ENCODE peak calls at places on chromosomes 13 and 19, in nine cellular contexts. One of them, this sample, is unnamed.
A peak's percentile ranks its signal among the peaks of the same experiment; 100 is the strongest.

GRCh38 chr13:111006508-111007031 is 91.7 kb upstream of the ANKRD10 start:
- DNase-seq in colonic mucosa: peak; percentile 51
- DNase-seq in cardiac muscle cell: no peak
- DNase-seq in adrenal gland: no peak
- DNase-seq in CD4-positive, alpha-beta T cell: no peak
- DNase-seq in AG09319: peak; percentile 44
- DNase-seq in hepatocyte: peak; percentile 65
- DNase-seq in osteocyte: no peak
- DNase-seq in kidney: peak; percentile 93
- DNase-seq in this sample: no peak

GRCh38 chr19:38044267-38045111 is 137.5 kb downstream of the SIPA1L3 start:
- DNase-seq in colonic mucosa: no peak
- DNase-seq in cardiac muscle cell: no peak
- DNase-seq in adrenal gland: no peak
- DNase-seq in CD4-positive, alpha-beta T cell: no peak
- DNase-seq in AG09319: no peak
- DNase-seq in hepatocyte: no peak
- DNase-seq in osteocyte: no peak
- DNase-seq in kidney: no peak
- DNase-seq in this sample: no peak

GRCh38 chr19:55700813-55701212 is 25.8 kb downstream of the EPN1 start:
- DNase-seq in colonic mucosa: no peak
- DNase-seq in cardiac muscle cell: no peak
- DNase-seq in adrenal gland: no peak
- DNase-seq in CD4-positive, alpha-beta T cell: no peak
- DNase-seq in AG09319: no peak
- DNase-seq in hepatocyte: no peak
- DNase-seq in osteocyte: no peak
- DNase-seq in kidney: no peak
- DNase-seq in this sample: no peak

GRCh38 chr13:25732146-25732865 is 319.5 kb downstream of the SHISA2 start:
- DNase-seq in colonic mucosa: no peak
- DNase-seq in cardiac muscle cell: no peak
- DNase-seq in adrenal gland: no peak
- DNase-seq in CD4-positive, alpha-beta T cell: no peak
- DNase-seq in AG09319: no peak
- DNase-seq in hepatocyte: no peak
- DNase-seq in osteocyte: no peak
- DNase-seq in kidney: no peak
- DNase-seq in this sample: no peak

GRCh38 chr19:13583114-13583513 is 76.8 kb upstream of the CACNA1A start:
- DNase-seq in colonic mucosa: no peak
- DNase-seq in cardiac muscle cell: no peak
- DNase-seq in adrenal gland: no peak
- DNase-seq in CD4-positive, alpha-beta T cell: no peak
- DNase-seq in AG09319: no peak
- DNase-seq in hepatocyte: no peak
- DNase-seq in osteocyte: no peak
- DNase-seq in kidney: no peak
- DNase-seq in this sample: no peak

GRCh38 chr13:75802161-75802560 is 166.0 kb downstream of the LMO7 start:
- DNase-seq in colonic mucosa: no peak
- DNase-seq in cardiac muscle cell: no peak
- DNase-seq in adrenal gland: no peak
- DNase-seq in CD4-positive, alpha-beta T cell: no peak
- DNase-seq in AG09319: no peak
- DNase-seq in hepatocyte: no peak
- DNase-seq in osteocyte: no peak
- DNase-seq in kidney: no peak
- DNase-seq in this sample: no peak

GRCh38 chr13:99289674-99290337 is 17.4 kb downstream of the GPR183 start:
- DNase-seq in colonic mucosa: no peak
- DNase-seq in cardiac muscle cell: no peak
- DNase-seq in adrenal gland: no peak
- DNase-seq in CD4-positive, alpha-beta T cell: no peak
- DNase-seq in AG09319: no peak
- DNase-seq in hepatocyte: no peak
- DNase-seq in osteocyte: no peak
- DNase-seq in kidney: no peak
- DNase-seq in this sample: no peak

GRCh38 chr19:4866595-4867424 is 657 bp downstream of the PLIN3 start:
- DNase-seq in colonic mucosa: peak; percentile 69
- DNase-seq in cardiac muscle cell: peak; percentile 57
- DNase-seq in adrenal gland: peak; percentile 60
- DNase-seq in CD4-positive, alpha-beta T cell: peak; percentile 17
- DNase-seq in AG09319: no peak
- DNase-seq in hepatocyte: peak; percentile 76
- DNase-seq in osteocyte: peak; percentile 86
- DNase-seq in kidney: peak; percentile 89
- DNase-seq in this sample: peak; percentile 34

GRCh38 chr13:78660130-78660857 is 1.3 kb upstream of the OBI1 start:
- DNase-seq in colonic mucosa: no peak
- DNase-seq in cardiac muscle cell: no peak
- DNase-seq in adrenal gland: peak; percentile 20
- DNase-seq in CD4-positive, alpha-beta T cell: no peak
- DNase-seq in AG09319: no peak
- DNase-seq in hepatocyte: no peak
- DNase-seq in osteocyte: no peak
- DNase-seq in kidney: peak; percentile 53
- DNase-seq in this sample: no peak

GRCh38 chr13:67914535-67914934 is 684.4 kb upstream of the PCDH9 start:
- DNase-seq in colonic mucosa: no peak
- DNase-seq in cardiac muscle cell: no peak
- DNase-seq in adrenal gland: no peak
- DNase-seq in CD4-positive, alpha-beta T cell: no peak
- DNase-seq in AG09319: no peak
- DNase-seq in hepatocyte: no peak
- DNase-seq in osteocyte: no peak
- DNase-seq in kidney: peak; percentile 60
- DNase-seq in this sample: no peak

GRCh38 chr19:39384839-39385568 is 5.9 kb downstream of the PAF1 start:
- DNase-seq in colonic mucosa: no peak
- DNase-seq in cardiac muscle cell: no peak
- DNase-seq in adrenal gland: no peak
- DNase-seq in CD4-positive, alpha-beta T cell: no peak
- DNase-seq in AG09319: no peak
- DNase-seq in hepatocyte: no peak
- DNase-seq in osteocyte: no peak
- DNase-seq in kidney: no peak
- DNase-seq in this sample: no peak

GRCh38 chr19:2048959-2049740 is 1.9 kb downstream of the MKNK2 start:
- DNase-seq in colonic mucosa: no peak
- DNase-seq in cardiac muscle cell: no peak
- DNase-seq in adrenal gland: no peak
- DNase-seq in CD4-positive, alpha-beta T cell: no peak
- DNase-seq in AG09319: no peak
- DNase-seq in hepatocyte: peak; percentile 31
- DNase-seq in osteocyte: no peak
- DNase-seq in kidney: peak; percentile 80
- DNase-seq in this sample: no peak

GRCh38 chr13:71285700-71286099 is 581.3 kb downstream of the DACH1 start:
- DNase-seq in colonic mucosa: no peak
- DNase-seq in cardiac muscle cell: no peak
- DNase-seq in adrenal gland: no peak
- DNase-seq in CD4-positive, alpha-beta T cell: no peak
- DNase-seq in AG09319: no peak
- DNase-seq in hepatocyte: no peak
- DNase-seq in osteocyte: no peak
- DNase-seq in kidney: no peak
- DNase-seq in this sample: no peak

GRCh38 chr13:113815151-113816058 is 48.5 kb downstream of the GAS6 start:
- DNase-seq in colonic mucosa: no peak
- DNase-seq in cardiac muscle cell: no peak
- DNase-seq in adrenal gland: no peak
- DNase-seq in CD4-positive, alpha-beta T cell: no peak
- DNase-seq in AG09319: no peak
- DNase-seq in hepatocyte: no peak
- DNase-seq in osteocyte: no peak
- DNase-seq in kidney: no peak
- DNase-seq in this sample: no peak

GRCh38 chr13:75870397-75870801 is 234.3 kb downstream of the LMO7 start:
- DNase-seq in colonic mucosa: no peak
- DNase-seq in cardiac muscle cell: peak; percentile 33
- DNase-seq in adrenal gland: no peak
- DNase-seq in CD4-positive, alpha-beta T cell: no peak
- DNase-seq in AG09319: no peak
- DNase-seq in hepatocyte: peak; percentile 45
- DNase-seq in osteocyte: no peak
- DNase-seq in kidney: no peak
- DNase-seq in this sample: peak; percentile 20

GRCh38 chr19:29478578-29479565 is 46.9 kb upstream of the VSTM2B start:
- DNase-seq in colonic mucosa: no peak
- DNase-seq in cardiac muscle cell: peak; percentile 65
- DNase-seq in adrenal gland: no peak
- DNase-seq in CD4-positive, alpha-beta T cell: no peak
- DNase-seq in AG09319: no peak
- DNase-seq in hepatocyte: peak; percentile 58
- DNase-seq in osteocyte: peak; percentile 75
- DNase-seq in kidney: no peak
- DNase-seq in this sample: peak; percentile 52
- TF ChIP-seq CTCF in colonic mucosa: no peak
- TF ChIP-seq CTCF in cardiac muscle cell: peak; percentile 15
- TF ChIP-seq CTCF in adrenal gland: no peak
- TF ChIP-seq CTCF in CD4-positive, alpha-beta T cell: no peak
- TF ChIP-seq CTCF in AG09319: peak; percentile 29
- TF ChIP-seq CTCF in hepatocyte: peak; percentile 56
- TF ChIP-seq CTCF in osteocyte: peak; percentile 11
- TF ChIP-seq CTCF in kidney: no peak
- TF ChIP-seq CTCF in this sample: peak; percentile 69

DNA sequence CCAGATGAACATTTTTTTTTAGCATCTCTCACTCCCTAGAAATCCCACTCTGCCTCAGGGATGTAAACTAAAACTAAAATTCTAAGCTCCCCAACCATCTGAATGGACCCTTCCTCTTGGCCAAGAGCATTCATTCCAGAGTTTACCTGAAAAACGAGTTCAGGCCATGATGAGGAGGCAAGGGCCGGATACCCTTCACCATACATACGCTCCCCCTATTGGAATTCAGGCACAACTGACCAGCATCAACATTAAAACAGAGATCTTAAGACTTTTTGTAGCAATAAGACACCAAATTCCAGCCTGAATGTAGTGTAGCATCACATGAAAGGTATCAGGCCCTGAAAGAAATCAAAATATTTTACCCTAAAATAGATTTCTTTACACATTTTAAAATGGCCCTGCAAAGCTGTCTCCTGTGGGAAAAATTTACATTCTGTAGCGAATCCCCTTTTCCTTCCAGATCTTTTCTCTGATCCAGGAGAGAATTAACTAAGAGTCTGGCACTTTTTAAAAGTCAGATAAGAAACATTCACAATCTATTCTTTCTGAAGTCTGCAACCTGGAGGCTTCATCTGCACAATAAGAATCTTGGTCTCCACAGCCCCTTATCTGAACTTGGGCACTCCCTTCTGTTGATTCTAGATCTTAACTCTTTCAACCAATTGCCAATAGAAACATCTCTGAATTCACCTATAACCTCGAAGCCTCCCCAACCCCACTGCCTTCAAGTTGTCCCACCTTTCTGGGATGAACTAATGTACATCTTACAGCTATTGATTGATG is 888.5 kb downstream of the UQCRFS1 start:
- DNase-seq in colonic mucosa: no peak
- DNase-seq in cardiac muscle cell: peak; percentile 22
- DNase-seq in adrenal gland: no peak
- DNase-seq in CD4-positive, alpha-beta T cell: no peak
- DNase-seq in AG09319: no peak
- DNase-seq in hepatocyte: no peak
- DNase-seq in osteocyte: no peak
- DNase-seq in kidney: no peak
- DNase-seq in this sample: no peak
- TF ChIP-seq CTCF in colonic mucosa: no peak
- TF ChIP-seq CTCF in cardiac muscle cell: peak; percentile 17
- TF ChIP-seq CTCF in adrenal gland: no peak
- TF ChIP-seq CTCF in CD4-positive, alpha-beta T cell: no peak
- TF ChIP-seq CTCF in AG09319: no peak
- TF ChIP-seq CTCF in hepatocyte: peak; percentile 18
- TF ChIP-seq CTCF in osteocyte: no peak
- TF ChIP-seq CTCF in kidney: no peak
- TF ChIP-seq CTCF in this sample: peak; percentile 38

GRCh38 chr19:44696939-44697669 is 1.8 kb upstream of the CEACAM16 start:
- DNase-seq in colonic mucosa: no peak
- DNase-seq in cardiac muscle cell: no peak
- DNase-seq in adrenal gland: no peak
- DNase-seq in CD4-positive, alpha-beta T cell: no peak
- DNase-seq in AG09319: no peak
- DNase-seq in hepatocyte: no peak
- DNase-seq in osteocyte: no peak
- DNase-seq in kidney: no peak
- DNase-seq in this sample: no peak

GRCh38 chr19:44692379-44692721 is 6.6 kb upstream of the CEACAM16 start:
- DNase-seq in colonic mucosa: no peak
- DNase-seq in cardiac muscle cell: no peak
- DNase-seq in adrenal gland: no peak
- DNase-seq in CD4-positive, alpha-beta T cell: no peak
- DNase-seq in AG09319: no peak
- DNase-seq in hepatocyte: no peak
- DNase-seq in osteocyte: no peak
- DNase-seq in kidney: no peak
- DNase-seq in this sample: no peak

GRCh38 chr19:44697670-44698034 is 1.3 kb upstream of the CEACAM16 start:
- DNase-seq in colonic mucosa: no peak
- DNase-seq in cardiac muscle cell: no peak
- DNase-seq in adrenal gland: no peak
- DNase-seq in CD4-positive, alpha-beta T cell: no peak
- DNase-seq in AG09319: no peak
- DNase-seq in hepatocyte: no peak
- DNase-seq in osteocyte: no peak
- DNase-seq in kidney: no peak
- DNase-seq in this sample: no peak

GRCh38 chr19:44690131-44690440 is 8.9 kb upstream of the CEACAM16 start:
- DNase-seq in colonic mucosa: no peak
- DNase-seq in cardiac muscle cell: no peak
- DNase-seq in adrenal gland: no peak
- DNase-seq in CD4-positive, alpha-beta T cell: no peak
- DNase-seq in AG09319: no peak
- DNase-seq in hepatocyte: no peak
- DNase-seq in osteocyte: no peak
- DNase-seq in kidney: no peak
- DNase-seq in this sample: no peak

DNA sequence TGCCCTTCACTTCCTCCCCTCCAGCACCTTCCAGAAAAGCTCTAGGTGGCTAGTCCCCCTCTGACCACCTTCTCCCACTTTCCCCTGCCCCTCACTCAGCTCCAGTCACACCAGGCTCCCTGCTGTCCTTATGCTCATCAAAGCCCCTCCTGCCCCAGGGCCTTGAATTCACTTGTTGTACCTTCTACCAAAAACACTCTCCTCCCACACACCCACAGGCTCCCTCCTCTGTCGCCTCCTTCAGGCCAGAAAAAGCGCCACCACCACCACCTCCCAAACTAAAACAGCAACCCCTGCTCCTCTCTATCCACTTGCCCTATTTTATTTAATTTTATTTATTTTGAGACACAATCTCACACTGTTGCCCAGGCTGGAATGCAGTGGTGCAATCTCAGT is 4.8 kb upstream of the CEACAM16 start:
- DNase-seq in colonic mucosa: no peak
- DNase-seq in cardiac muscle cell: no peak
- DNase-seq in adrenal gland: no peak
- DNase-seq in CD4-positive, alpha-beta T cell: no peak
- DNase-seq in AG09319: no peak
- DNase-seq in hepatocyte: no peak
- DNase-seq in osteocyte: no peak
- DNase-seq in kidney: no peak
- DNase-seq in this sample: no peak
- TF ChIP-seq CTCF in colonic mucosa: peak; percentile 23
- TF ChIP-seq CTCF in cardiac muscle cell: peak; percentile 44
- TF ChIP-seq CTCF in adrenal gland: peak; percentile 13
- TF ChIP-seq CTCF in CD4-positive, alpha-beta T cell: peak; percentile 13
- TF ChIP-seq CTCF in AG09319: peak; percentile 18
- TF ChIP-seq CTCF in hepatocyte: peak; percentile 16
- TF ChIP-seq CTCF in osteocyte: peak; percentile 30
- TF ChIP-seq CTCF in kidney: no peak
- TF ChIP-seq CTCF in this sample: peak; percentile 31

GRCh38 chr13:61148691-61149332 is 266.8 kb downstream of the PCDH20 start:
- DNase-seq in colonic mucosa: no peak
- DNase-seq in cardiac muscle cell: no peak
- DNase-seq in adrenal gland: no peak
- DNase-seq in CD4-positive, alpha-beta T cell: no peak
- DNase-seq in AG09319: no peak
- DNase-seq in hepatocyte: no peak
- DNase-seq in osteocyte: no peak
- DNase-seq in kidney: no peak
- DNase-seq in this sample: no peak
- TF ChIP-seq CTCF in colonic mucosa: no peak
- TF ChIP-seq CTCF in cardiac muscle cell: no peak
- TF ChIP-seq CTCF in adrenal gland: no peak
- TF ChIP-seq CTCF in CD4-positive, alpha-beta T cell: no peak
- TF ChIP-seq CTCF in AG09319: no peak
- TF ChIP-seq CTCF in hepatocyte: no peak
- TF ChIP-seq CTCF in osteocyte: no peak
- TF ChIP-seq CTCF in kidney: no peak
- TF ChIP-seq CTCF in this sample: no peak